ENCODE peak calls at places on chromosomes 5 and 9, in six cellular contexts. Z is lower lobe of right lung, M is GM12865, N is thyroid gland, X is ovary, R is GM13977. P is an unnamed sample.

GRCh38 chr5:100646011-100646410 is 110.8 kb downstream of the FAM174A start:
- DNase-seq in X (no peak), R (no peak), Z (no peak), N (peak), M (no peak), P (no peak)

GRCh38 chr5:9294793-9295465 is 250.9 kb downstream of the SEMA5A start:
- DNase-seq in M (no peak), N (no peak), R (no peak), Z (no peak), X (no peak), P (no peak)

GRCh38 chr5:149392718-149393117 is 13.6 kb upstream of the IL17B start:
- DNase-seq in Z (no peak), R (no peak), X (no peak), M (peak), N (no peak), P (no peak)

GRCh38 chr9:132031467-132031866 is 48.2 kb downstream of the MED27 start:
- DNase-seq in X (no peak), R (no peak), Z (no peak), M (no peak), N (no peak), P (no peak)

GRCh38 chr9:91197232-91198181 is 164.2 kb downstream of the AUH start:
- DNase-seq in M (no peak), X (peak), Z (peak), N (peak), R (no peak), P (no peak)

GRCh38 chr5:16742938-16743337 is 126.1 kb upstream of the RETREG1 start:
- DNase-seq in X (no peak), N (no peak), M (no peak), Z (no peak), R (no peak), P (no peak)

GRCh38 chr5:141951341-141951781 is 6.6 kb downstream of the PCDH12 start:
- DNase-seq in R (peak), Z (no peak), M (peak), N (no peak), X (no peak), P (peak)

GRCh38 chr5:43215073-43215631 is 23.1 kb downstream of the NIM1K start:
- DNase-seq in N (peak), M (no peak), Z (peak), R (no peak), X (no peak), P (no peak)

GRCh38 chr5:159503236-159503635 is 172.9 kb upstream of the IL12B start:
- DNase-seq in R (no peak), X (no peak), M (no peak), N (no peak), Z (no peak), P (no peak)

GRCh38 chr5:418681-419121 is 24.3 kb upstream of the EXOC3 start:
- DNase-seq in M (no peak), Z (peak), X (no peak), R (no peak), N (no peak), P (no peak)

GRCh38 chr5:172837640-172838039 is 3.6 kb downstream of the ERGIC1 start:
- DNase-seq in M (peak), R (peak), N (peak), Z (peak), X (no peak), P (peak)

GRCh38 chr5:37777472-37778135 is 62.2 kb downstream of the GDNF start:
- DNase-seq in R (no peak), X (no peak), Z (no peak), M (peak), N (no peak), P (no peak)

GRCh38 chr9:86102626-86103025 is 3.3 kb upstream of the GOLM1 start:
- DNase-seq in X (no peak), R (no peak), N (no peak), Z (no peak), M (no peak), P (no peak)

GRCh38 chr9:126471084-126471611 is 142.6 kb upstream of the LMX1B start:
- DNase-seq in Z (peak), X (peak), M (peak), R (peak), N (peak), P (peak)

GRCh38 chr5:78647838-78648358 is 674 bp downstream of the LHFPL2 start:
- DNase-seq in X (peak), Z (peak), M (no peak), N (peak), R (peak), P (peak)

GRCh38 chr9:128192601-128193371 is 1.4 kb upstream of the CIZ1 start:
- DNase-seq in M (peak), X (peak), R (peak), Z (peak), N (peak), P (peak)

GRCh38 chr9:136777359-136777758 is 13.0 kb upstream of the LCN15 start:
- DNase-seq in N (no peak), R (peak), M (no peak), Z (peak), X (no peak), P (no peak)

GRCh38 chr5:55055183-55055582 is 31.1 kb downstream of the GZMK start:
- DNase-seq in M (no peak), X (no peak), N (no peak), Z (no peak), R (no peak), P (no peak)

GRCh38 chr5:134543820-134544692 is 18.6 kb downstream of the JADE2 start:
- DNase-seq in X (no peak), N (no peak), M (peak), R (peak), Z (peak), P (peak)

GRCh38 chr9:87286506-87286905 is 211.2 kb upstream of the DAPK1 start:
- DNase-seq in X (no peak), R (no peak), Z (no peak), N (no peak), M (no peak), P (no peak)

GRCh38 chr9:87292449-87293191 is 205.0 kb upstream of the DAPK1 start:
- DNase-seq in N (no peak), R (no peak), Z (no peak), M (no peak), X (no peak), P (no peak)

GRCh38 chr9:87285183-87285582 is 212.5 kb upstream of the DAPK1 start:
- DNase-seq in X (no peak), N (no peak), R (no peak), Z (no peak), M (no peak), P (no peak)

DNA sequence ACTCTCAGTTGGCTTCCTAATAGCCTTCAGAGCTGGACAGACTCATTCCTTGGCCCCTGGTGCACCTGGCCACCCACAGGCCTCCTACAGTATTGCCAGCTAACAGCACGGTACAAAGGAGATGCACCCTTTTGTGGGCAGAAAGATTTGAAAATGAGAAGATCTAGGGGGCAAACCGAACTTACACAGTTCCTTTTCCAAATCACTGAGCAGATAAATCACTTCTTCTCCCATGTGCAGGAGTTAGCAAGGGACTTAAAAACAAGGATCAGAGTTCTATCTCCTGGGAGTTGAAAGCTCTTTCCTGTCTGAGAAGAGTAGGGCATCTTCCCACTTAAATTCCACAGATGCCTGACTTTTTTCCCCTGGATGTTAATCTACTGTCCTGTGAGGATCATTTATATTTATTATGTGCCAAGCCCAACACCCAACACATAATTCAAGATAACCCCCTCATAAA is 207.4 kb upstream of the DAPK1 start:
- DNase-seq in R (no peak), M (no peak), Z (no peak), N (peak), X (no peak), P (no peak)
- TF ChIP-seq CTCF in R (no peak), M (no peak), Z (no peak), N (peak), X (no peak), P (no peak)

GRCh38 chr5:144139586-144139985 is 30.9 kb downstream of the YIPF5 start:
- DNase-seq in M (no peak), N (no peak), Z (no peak), R (no peak), X (no peak), P (no peak)
- TF ChIP-seq CTCF in M (no peak), N (no peak), Z (no peak), R (no peak), X (no peak), P (no peak)

GRCh38 chr5:150989695-150990094 is 30.7 kb upstream of the GPX3 start:
- DNase-seq in R (no peak), M (peak), X (no peak), N (no peak), Z (no peak), P (no peak)
- TF ChIP-seq CTCF in R (peak), M (peak), X (no peak), N (no peak), Z (no peak), P (no peak)

GRCh38 chr5:66757834-66758396 is 161.7 kb downstream of the MAST4 start:
- DNase-seq in R (no peak), N (peak), Z (no peak), M (no peak), X (no peak), P (no peak)

DNA sequence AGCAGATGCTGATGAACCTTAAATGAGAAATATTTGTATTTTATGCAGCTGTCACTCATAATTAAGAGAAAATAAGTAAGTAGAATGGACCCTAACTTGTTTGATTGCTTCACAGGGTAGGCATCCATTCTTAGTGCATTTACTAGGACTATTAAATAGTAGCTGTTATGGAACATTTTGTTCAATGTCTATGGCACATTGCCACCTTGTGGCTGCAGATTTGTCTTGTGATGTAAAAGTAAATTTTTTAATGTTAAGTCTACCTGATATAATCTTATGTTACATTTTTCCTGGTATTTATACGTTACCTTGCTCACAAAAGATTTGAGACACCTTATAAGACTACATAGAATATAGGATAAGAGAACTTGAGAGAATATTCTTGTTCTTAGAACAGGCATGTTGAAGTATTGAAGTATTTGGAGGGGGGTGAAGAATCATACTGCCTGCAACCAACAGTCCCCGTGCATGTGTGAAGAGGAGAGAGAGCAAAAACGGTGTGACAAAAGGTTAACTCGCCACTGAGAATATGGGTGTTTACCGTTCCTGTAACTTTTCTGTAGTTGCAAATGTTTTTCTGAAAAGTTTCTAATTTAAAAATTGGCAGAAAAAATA is 161.1 kb downstream of the MAST4 start:
- DNase-seq in M (peak), Z (no peak), R (peak), N (peak), X (peak), P (peak)
- TF ChIP-seq CTCF in M (peak), Z (peak), R (peak), N (peak), X (peak), P (peak)

DNA sequence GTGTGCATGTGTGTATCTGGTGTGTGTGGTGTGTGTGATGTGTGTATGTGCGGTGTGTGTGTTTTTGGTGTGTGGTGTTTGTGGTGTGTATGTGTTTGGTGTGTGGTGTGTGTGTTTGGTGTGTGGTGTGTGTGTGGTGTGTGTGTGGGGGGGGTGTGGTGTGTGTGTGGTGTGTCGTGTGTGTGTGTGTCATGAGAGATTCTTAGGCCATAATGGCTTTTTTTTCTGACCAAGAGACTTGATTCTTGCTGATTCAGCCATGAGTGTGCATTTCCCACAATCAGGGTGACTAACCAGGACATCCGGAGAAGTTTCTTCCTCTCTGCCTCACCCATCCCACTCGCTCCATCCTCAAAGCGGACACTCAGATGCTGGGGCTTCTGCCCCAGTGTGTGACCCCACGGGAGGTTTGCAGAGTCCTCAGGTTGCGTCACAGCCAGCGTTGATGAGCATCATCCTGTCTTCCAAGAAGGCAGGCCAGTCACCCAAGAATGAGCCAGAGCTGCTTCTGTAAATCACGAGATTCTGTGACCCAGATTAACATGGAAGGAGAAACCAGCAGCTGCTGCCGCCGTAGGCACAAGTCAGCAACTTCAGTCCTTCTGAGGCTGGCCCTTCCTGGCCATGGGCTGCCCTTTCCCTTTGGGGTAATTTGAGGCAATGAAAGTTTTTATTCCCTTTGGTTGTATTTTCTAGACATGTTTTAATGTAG is 12.5 kb upstream of the CTSL start:
- DNase-seq in Z (peak), M (no peak), R (no peak), X (peak), N (peak), P (no peak)
- TF ChIP-seq CTCF in Z (no peak), M (no peak), R (no peak), X (no peak), N (no peak), P (no peak)

GRCh38 chr5:124411089-124411488 is 335.4 kb downstream of the ZNF608 start:
- DNase-seq in M (peak), R (no peak), N (no peak), Z (no peak), X (no peak), P (no peak)
- TF ChIP-seq CTCF in M (no peak), R (no peak), N (no peak), Z (no peak), X (no peak), P (no peak)

DNA sequence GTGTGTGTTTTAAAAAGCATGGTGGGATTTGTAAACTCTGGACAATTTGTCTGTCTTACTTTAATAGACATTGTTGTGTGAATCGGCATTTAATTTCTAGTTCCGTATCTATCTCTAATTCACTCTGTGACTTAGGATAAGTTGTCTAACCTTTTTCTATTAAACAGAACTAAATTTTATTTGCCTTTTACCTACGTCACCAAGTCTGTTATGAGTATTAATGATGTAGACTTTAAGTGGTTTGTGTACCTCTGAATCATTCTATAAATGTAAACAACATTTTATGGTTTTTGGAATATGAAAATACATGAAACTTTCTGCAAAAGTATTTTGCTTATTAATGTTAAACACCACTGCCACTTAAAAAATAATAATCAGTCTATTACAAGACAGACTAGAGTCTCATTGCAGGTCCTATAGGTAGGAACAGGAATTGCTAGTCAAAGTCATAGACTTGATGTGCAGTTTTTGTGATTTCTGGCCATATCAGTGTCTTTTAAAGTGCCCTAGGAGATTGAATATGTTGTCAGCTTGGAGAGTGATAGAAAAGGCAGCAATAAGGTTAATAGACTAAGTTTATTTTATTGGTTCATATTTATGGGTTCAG is 5.6 kb downstream of the RBM27 start:
- DNase-seq in N (no peak), M (no peak), X (no peak), R (no peak), Z (no peak), P (no peak)
- TF ChIP-seq CTCF in N (no peak), M (peak), X (no peak), R (peak), Z (no peak), P (no peak)

P was measured in GM10248.